ENCODE peak calls at places on chromosomes 16 and 17, in ten cellular contexts. Y is AG04450; Z is CD8-positive, alpha-beta memory T cell; A is naive thymus-derived CD4-positive, alpha-beta T cell; M is aorta; D is cardiac muscle cell; Q is lung; P is stomach; F is ovary; R is kidney. B is an unnamed sample. For H3K9me3, the result is how much of the 10 kb centered on the place peaks cover.

GRCh38 chr17:8060274-8060673 is 21.4 kb downstream of the ALOX15B start:
- DNase-seq in P (peak), F (peak), Z (peak), Y (peak), D (peak), R (peak), A (peak), Q (peak), M (peak), B (peak)

GRCh38 chr17:3723188-3723555 is 531 bp upstream of the HASPIN start:
- DNase-seq in M (no peak), Y (no peak), F (no peak), P (no peak), Z (no peak), A (peak), R (no peak), Q (no peak), D (no peak), B (no peak)

GRCh38 chr17:78237403-78238012 is 6.1 kb downstream of the TMEM235 start:
- DNase-seq in F (peak), Q (no peak), P (peak), M (no peak), Z (no peak), Y (no peak), R (peak), A (no peak), D (no peak), B (no peak)

GRCh38 chr16:65572156-65572555 is 450.3 kb upstream of the CDH11 start:
- DNase-seq in Y (no peak), A (no peak), M (no peak), D (peak), P (no peak), Q (no peak), F (no peak), Z (no peak), R (no peak), B (no peak)

GRCh38 chr16:76932541-76933211 is 258.3 kb upstream of the MON1B start:
- DNase-seq in R (no peak), M (no peak), P (no peak), F (no peak), D (peak), Z (no peak), A (no peak), Q (no peak), Y (no peak), B (no peak)

GRCh38 chr16:88977028-88977844 is at the start of gene CBFA2T3:
- DNase-seq in Z (no peak), A (no peak), P (peak), R (peak), Q (peak), D (peak), Y (no peak), M (no peak), F (peak), B (peak)

GRCh38 chr16:67024384-67024896 is 4.5 kb upstream of the CBFB start:
- DNase-seq in D (no peak), Z (no peak), F (no peak), Y (no peak), R (no peak), P (no peak), Q (no peak), A (no peak), M (no peak), B (no peak)

GRCh38 chr16:80804451-80805383 is at the start of gene CDYL2:
- DNase-seq in Z (no peak), M (peak), F (no peak), A (peak), P (peak), D (peak), Q (peak), Y (no peak), R (peak), B (peak)

GRCh38 chr17:65198653-65199382 is 61.6 kb downstream of the RGS9 start:
- DNase-seq in A (peak), M (no peak), D (peak), P (no peak), Y (no peak), R (no peak), F (no peak), Q (no peak), Z (peak), B (no peak)

GRCh38 chr17:19706791-19707727 is 9.3 kb downstream of the SLC47A2 start:
- DNase-seq in R (no peak), D (no peak), F (no peak), Z (no peak), A (no peak), P (no peak), M (no peak), Y (no peak), Q (no peak), B (peak)

GRCh38 chr17:79034931-79035485 is 11.0 kb downstream of the C1QTNF1 start:
- DNase-seq in A (no peak), Y (no peak), Q (no peak), D (no peak), R (no peak), P (no peak), M (peak), Z (no peak), F (no peak), B (no peak)

GRCh38 chr17:77880702-77881450 is 77.6 kb upstream of the TNRC6C start:
- DNase-seq in Q (no peak), R (peak), M (no peak), F (no peak), Y (no peak), P (no peak), D (no peak), A (no peak), Z (no peak), B (no peak)

GRCh38 chr17:4986403-4986802 is 1.1 kb downstream of the CAMTA2 start:
- DNase-seq in F (peak), Y (no peak), Q (no peak), Z (no peak), P (no peak), M (no peak), A (no peak), R (peak), D (peak), B (peak)

GRCh38 chr17:8954339-8954738 is 11.2 kb downstream of the PIK3R5 start:
- DNase-seq in R (no peak), Y (no peak), M (no peak), A (peak), F (no peak), P (peak), Z (peak), D (no peak), Q (peak), B (peak)

GRCh38 chr17:78883533-78884131 is 19.4 kb downstream of the CEP295NL start:
- DNase-seq in D (peak), P (peak), Z (peak), A (peak), Q (peak), Y (peak), R (peak), M (peak), F (peak), B (peak)

GRCh38 chr17:21140911-21141310 is 14.1 kb downstream of the DHRS7B start:
- DNase-seq in A (no peak), M (no peak), Q (no peak), Z (no peak), P (no peak), D (no peak), F (no peak), R (no peak), Y (no peak), B (no peak)

GRCh38 chr17:20010099-20010863 is 1.1 kb downstream of the SPECC1 start:
- DNase-seq in M (peak), F (peak), Q (no peak), Z (peak), A (peak), P (peak), D (peak), Y (peak), R (no peak), B (peak)

GRCh38 chr17:48499248-48499647 is 31.6 kb downstream of the HOXB1 start:
- DNase-seq in Y (no peak), Q (no peak), D (no peak), F (no peak), R (no peak), P (no peak), M (no peak), A (no peak), Z (no peak), B (no peak)

GRCh38 chr16:627458-628239 is 3.1 kb upstream of the WFIKKN1 start:
- DNase-seq in Y (no peak), R (peak), A (no peak), F (peak), P (peak), D (no peak), Q (peak), Z (no peak), M (peak), B (peak)

GRCh38 chr17:9368631-9369030 is 207.0 kb downstream of the STX8 start:
- DNase-seq in F (no peak), Z (no peak), Y (no peak), Q (no peak), P (no peak), R (no peak), M (no peak), A (no peak), D (no peak), B (no peak)

GRCh38 chr17:18859256-18859655 is 1.3 kb downstream of the PRPSAP2 start:
- DNase-seq in M (no peak), Y (no peak), D (peak), Q (no peak), A (no peak), P (no peak), R (no peak), F (no peak), Z (no peak), B (no peak)

GRCh38 chr17:68777243-68777855 is 176.2 kb upstream of the FAM20A start:
- DNase-seq in Q (no peak), Z (peak), P (peak), F (peak), Y (peak), A (peak), D (peak), R (no peak), M (no peak), B (peak)

GRCh38 chr17:76969598-76970172 is 101.5 kb downstream of the MGAT5B start:
- DNase-seq in M (no peak), Q (no peak), A (no peak), D (no peak), Y (no peak), R (peak), Z (no peak), F (no peak), P (no peak), B (no peak)

GRCh38 chr17:28404007-28404406 is 2.0 kb downstream of the SLC46A1 start:
- DNase-seq in A (no peak), Z (no peak), P (no peak), D (no peak), Q (no peak), Y (no peak), R (no peak), M (no peak), F (no peak), B (no peak)

GRCh38 chr16:30615358-30616076 is 5.3 kb upstream of the ZNF689 start:
- DNase-seq in M (no peak), P (peak), Q (peak), D (peak), A (peak), Y (no peak), F (no peak), R (no peak), Z (peak), B (peak)

GRCh38 chr16:27841061-27841801 is 222.3 kb downstream of the GSG1L start:
- DNase-seq in D (no peak), Y (no peak), A (no peak), F (no peak), Z (no peak), R (no peak), P (no peak), Q (no peak), M (peak), B (no peak)

GRCh38 chr17:66459811-66460270 is 157.4 kb downstream of the PRKCA start:
- DNase-seq in A (no peak), D (peak), R (peak), Z (no peak), Y (peak), P (peak), F (peak), M (no peak), Q (peak), B (no peak)

GRCh38 chr16:68264128-68265077 is at the start of gene SLC7A6:
- DNase-seq in P (peak), Q (peak), F (peak), Y (no peak), R (peak), D (peak), A (peak), Z (peak), M (peak), B (peak)

GRCh38 chr16:67672739-67673662 is 6.4 kb downstream of the C16orf86 start:
- DNase-seq in Y (peak), F (peak), Q (peak), D (peak), Z (peak), A (peak), R (peak), M (peak), P (peak), B (peak)

GRCh38 chr17:9467518-9467917 is 108.1 kb downstream of the STX8 start:
- DNase-seq in F (no peak), R (no peak), D (no peak), Y (no peak), P (no peak), Q (no peak), M (no peak), Z (no peak), A (no peak), B (no peak)

GRCh38 chr17:40242774-40243173 is 23.7 kb downstream of the WIPF2 start:
- DNase-seq in F (no peak), Q (no peak), Y (no peak), D (no peak), R (no peak), A (no peak), M (no peak), P (no peak), Z (no peak), B (no peak)

GRCh38 chr17:40241435-40241834 is 22.3 kb downstream of the WIPF2 start:
- DNase-seq in Y (no peak), A (no peak), D (no peak), Q (no peak), Z (no peak), R (no peak), F (no peak), P (no peak), M (no peak), B (no peak)

GRCh38 chr17:40244255-40244654 is 25.2 kb downstream of the WIPF2 start:
- DNase-seq in M (no peak), P (no peak), R (no peak), D (no peak), F (no peak), Q (no peak), Z (no peak), Y (no peak), A (no peak), B (no peak)

GRCh38 chr17:40247926-40248495 is 28.9 kb downstream of the WIPF2 start:
- DNase-seq in D (peak), M (no peak), Z (no peak), Y (no peak), Q (peak), F (no peak), R (no peak), A (no peak), P (no peak), B (no peak)

DNA sequence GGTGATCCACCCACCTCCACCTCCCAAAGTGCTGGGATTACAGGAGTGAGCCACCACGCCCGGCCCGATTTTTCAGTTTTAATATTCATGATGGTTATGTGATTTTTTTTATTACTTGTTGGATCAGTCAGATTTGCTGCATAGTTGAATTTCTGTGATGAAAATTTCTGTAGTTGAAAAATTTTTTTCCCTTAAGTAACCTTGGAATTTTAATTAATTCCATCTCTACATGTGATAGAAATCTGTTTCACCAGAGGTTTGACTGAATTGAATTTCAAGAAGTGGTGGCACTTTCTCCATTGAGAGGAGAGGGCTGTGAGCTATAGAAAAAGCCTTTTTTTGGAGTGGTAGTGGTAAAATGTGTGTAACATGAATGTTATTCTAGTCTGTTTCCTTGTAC is 24.7 kb downstream of the WIPF2 start:
- DNase-seq in Y (no peak), P (no peak), Q (no peak), A (no peak), Z (no peak), F (no peak), D (no peak), R (no peak), M (no peak), B (no peak)
- H3K27ac ChIP-seq in Y (no peak), P (no peak), Q (no peak), A (no peak), Z (no peak), F (no peak), D (no peak), R (no peak), M (no peak), B (no peak)

GRCh38 chr17:73645050-73645871 is 1.0 kb upstream of the SDK2 start:
- DNase-seq in P (peak), Y (no peak), A (peak), D (peak), F (no peak), M (peak), R (peak), Z (peak), Q (no peak), B (no peak)
- H3K4me3 ChIP-seq in P (peak), Y (no peak), A (no peak), D (peak), F (peak), M (peak), R (no peak), Z (no peak), Q (peak), B (peak)

GRCh38 chr17:1541367-1541904 is 21.2 kb downstream of the PITPNA start:
- DNase-seq in M (no peak), Z (no peak), Y (no peak), D (no peak), P (no peak), Q (no peak), R (no peak), F (no peak), A (no peak), B (no peak)
- H3K9me3 ChIP-seq in M (under half), Z (under half), Y (under half), D (under half), P (under half), Q (under half), R (under half), F (under half), A (under half), B (under half)

GRCh38 chr17:54844262-54844661 is 56.4 kb upstream of the TOM1L1 start:
- DNase-seq in M (no peak), F (no peak), P (no peak), Q (no peak), Z (no peak), R (no peak), Y (no peak), A (no peak), D (no peak), B (no peak)
- H3K27ac ChIP-seq in M (no peak), F (no peak), P (no peak), Q (no peak), Z (no peak), R (no peak), Y (no peak), A (no peak), D (no peak), B (no peak)

DNA sequence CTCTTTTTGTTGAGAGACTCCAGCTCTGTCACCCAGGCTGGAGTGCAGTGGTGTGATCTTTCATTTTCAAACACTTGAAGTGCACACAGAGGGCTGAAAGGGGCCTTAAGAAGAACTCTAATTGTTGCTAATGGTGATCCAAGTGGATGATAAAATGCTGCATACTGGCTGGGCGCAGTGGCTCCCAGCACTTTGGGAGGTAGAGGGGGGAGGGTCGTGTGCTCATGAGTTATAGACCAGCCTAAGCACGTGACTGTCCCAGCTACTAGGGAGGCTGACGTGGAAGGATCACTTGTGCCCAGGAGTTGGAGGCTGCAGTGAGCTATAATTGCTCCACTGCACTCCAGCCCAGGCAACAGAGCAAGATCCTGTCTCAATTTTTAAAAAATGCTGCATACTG is 63.6 kb upstream of the AKTIP start:
- DNase-seq in A (no peak), Y (no peak), Z (no peak), Q (no peak), R (no peak), M (no peak), F (no peak), P (no peak), D (no peak), B (no peak)
- H3K4me3 ChIP-seq in A (no peak), Y (no peak), Z (no peak), Q (no peak), R (no peak), M (no peak), F (no peak), P (no peak), D (no peak), B (no peak)

DNA sequence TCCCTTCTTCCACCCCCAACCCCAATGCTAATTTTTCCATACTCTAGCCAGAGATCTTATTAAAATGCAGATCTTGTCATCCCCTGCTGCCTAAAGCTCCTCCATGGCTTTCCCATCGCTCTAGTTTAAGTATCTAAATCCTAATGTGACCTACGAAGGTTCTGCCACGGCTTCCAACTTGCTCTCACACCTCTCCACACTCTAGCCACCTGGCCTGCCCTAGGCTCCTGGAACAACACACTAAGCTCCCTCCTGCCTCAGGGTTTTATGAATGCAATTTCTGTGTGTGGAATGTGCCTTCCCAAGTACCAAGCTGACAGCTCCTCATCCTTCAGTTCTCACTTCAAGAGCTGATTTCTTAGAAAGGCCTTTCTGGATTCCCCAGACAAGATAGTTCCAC is 16.6 kb downstream of the NXPH3 start:
- DNase-seq in Z (no peak), R (no peak), Q (no peak), F (no peak), M (no peak), D (no peak), A (no peak), Y (no peak), P (no peak), B (no peak)
- H3K9me3 ChIP-seq in Z (under half), R (under half), Q (under half), F (under half), M (under half), D (under half), A (under half), Y (under half), P (under half), B (under half)

DNA sequence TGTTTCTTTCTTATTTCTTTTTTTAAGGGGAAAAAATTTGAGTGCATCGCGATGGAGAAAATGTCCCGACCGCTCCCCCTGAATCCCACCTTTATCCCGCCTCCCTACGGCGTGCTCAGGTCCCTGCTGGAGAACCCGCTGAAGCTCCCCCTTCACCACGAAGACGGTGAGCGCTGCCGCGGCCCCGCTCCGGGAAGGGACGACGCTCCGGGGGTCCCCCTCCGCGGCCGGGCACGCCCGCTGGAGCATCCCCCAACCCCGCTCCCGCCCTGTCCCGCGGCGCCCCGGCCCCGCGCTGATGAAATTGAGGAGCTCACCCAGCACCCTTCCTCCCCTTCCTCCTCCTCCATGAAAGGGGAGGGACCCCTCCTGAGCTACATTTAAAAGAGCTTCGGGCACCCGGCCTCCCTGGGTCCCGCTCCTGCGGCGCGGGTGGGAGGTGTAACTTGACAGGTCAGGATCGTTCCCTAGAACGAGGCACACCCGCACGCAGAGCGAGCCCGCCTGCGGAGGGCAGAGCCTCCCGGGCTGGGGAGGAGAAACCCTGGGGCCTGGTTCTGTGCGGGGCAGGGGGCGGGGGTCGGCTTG is 768 bp downstream of the HLF start:
- DNase-seq in M (peak), Y (no peak), P (no peak), Z (peak), A (no peak), Q (no peak), R (peak), D (peak), F (no peak), B (no peak)
- H3K27ac ChIP-seq in M (peak), Y (no peak), P (peak), Z (no peak), A (no peak), Q (peak), R (peak), D (no peak), F (peak), B (no peak)

GRCh38 chr17:72297326-72298115 is 176.7 kb downstream of the SOX9 start:
- DNase-seq in D (peak), F (no peak), Z (no peak), P (no peak), Y (no peak), Q (no peak), A (no peak), R (no peak), M (no peak), B (no peak)
- H3K4me3 ChIP-seq in D (no peak), F (no peak), Z (no peak), P (no peak), Y (no peak), Q (no peak), A (no peak), R (no peak), M (no peak), B (no peak)